ENCODE peak calls at places on chromosomes 6 and 20, in five cellular contexts. L is DND-41; W is body of pancreas; R is CD8-positive, alpha-beta T cell; B is GM06990. F is an unnamed sample. For H3K36me3, the result is how much of the 10 kb centered on the place peaks cover.

GRCh38 chr6:159107451-159108260 is 61.5 kb upstream of the FNDC1 start:
- DNase-seq in R (peak), B (peak), L (peak), W (no peak), F (no peak)

GRCh38 chr6:71489736-71490135 is 201.1 kb downstream of the OGFRL1 start:
- DNase-seq in B (no peak), L (no peak), R (no peak), W (no peak), F (no peak)

GRCh38 chr20:4099905-4100675 is 84.7 kb upstream of the RNF24 start:
- DNase-seq in B (no peak), W (no peak), L (no peak), R (no peak), F (no peak)

GRCh38 chr6:78020586-78020985 is 367.7 kb downstream of the MEI4 start:
- DNase-seq in W (peak), B (no peak), L (no peak), R (no peak), F (no peak)

GRCh38 chr6:87154641-87155271 is 609 bp upstream of the ZNF292 start:
- DNase-seq in L (peak), W (no peak), B (no peak), R (peak), F (no peak)

GRCh38 chr6:101302593-101302992 is 90.9 kb upstream of the GRIK2 start:
- DNase-seq in R (no peak), L (no peak), B (no peak), W (no peak), F (no peak)

GRCh38 chr6:152821525-152821924 is 70.9 kb downstream of the VIP start:
- DNase-seq in W (no peak), R (no peak), L (no peak), B (no peak), F (no peak)

GRCh38 chr6:158072083-158072721 is 90.5 kb downstream of the SYNJ2 start:
- DNase-seq in L (peak), R (peak), W (peak), B (no peak), F (peak)

GRCh38 chr6:167214216-167214615 is 56.4 kb upstream of the GPR31 start:
- DNase-seq in R (no peak), B (no peak), L (no peak), W (no peak), F (no peak)

GRCh38 chr6:57822896-57823358 is 505.5 kb downstream of the PRIM2 start:
- DNase-seq in W (no peak), B (no peak), L (no peak), R (no peak), F (no peak)

GRCh38 chr20:18805881-18806280 is 7.7 kb upstream of the SCP2D1 start:
- DNase-seq in L (no peak), W (no peak), R (no peak), B (no peak), F (peak)

GRCh38 chr6:155791186-155791585 is 335.5 kb upstream of the NOX3 start:
- DNase-seq in R (no peak), W (no peak), L (no peak), B (no peak), F (no peak)

GRCh38 chr6:109303647-109304283 is 78.5 kb downstream of the CD164 start:
- DNase-seq in W (peak), L (no peak), B (no peak), R (no peak), F (no peak)

GRCh38 chr20:36279776-36280175 is 26.4 kb upstream of the DLGAP4 start:
- DNase-seq in B (no peak), W (no peak), R (no peak), L (no peak), F (no peak)

GRCh38 chr6:6918216-6918983 is 189.4 kb upstream of the RREB1 start:
- DNase-seq in W (no peak), L (peak), R (peak), B (peak), F (no peak)

GRCh38 chr20:31564284-31564683 is 40.8 kb upstream of the ID1 start:
- DNase-seq in L (no peak), B (no peak), W (no peak), R (no peak), F (no peak)
- H3K36me3 ChIP-seq in L (half or more), B (under half), W (under half), R (under half), F (under half)

GRCh38 chr6:130274007-130274406 is 51.3 kb upstream of the SAMD3 start:
- DNase-seq in B (no peak), L (no peak), W (no peak), R (no peak), F (no peak)
- H3K36me3 ChIP-seq in B (under half), L (under half), W (under half), R (under half), F (under half)

DNA sequence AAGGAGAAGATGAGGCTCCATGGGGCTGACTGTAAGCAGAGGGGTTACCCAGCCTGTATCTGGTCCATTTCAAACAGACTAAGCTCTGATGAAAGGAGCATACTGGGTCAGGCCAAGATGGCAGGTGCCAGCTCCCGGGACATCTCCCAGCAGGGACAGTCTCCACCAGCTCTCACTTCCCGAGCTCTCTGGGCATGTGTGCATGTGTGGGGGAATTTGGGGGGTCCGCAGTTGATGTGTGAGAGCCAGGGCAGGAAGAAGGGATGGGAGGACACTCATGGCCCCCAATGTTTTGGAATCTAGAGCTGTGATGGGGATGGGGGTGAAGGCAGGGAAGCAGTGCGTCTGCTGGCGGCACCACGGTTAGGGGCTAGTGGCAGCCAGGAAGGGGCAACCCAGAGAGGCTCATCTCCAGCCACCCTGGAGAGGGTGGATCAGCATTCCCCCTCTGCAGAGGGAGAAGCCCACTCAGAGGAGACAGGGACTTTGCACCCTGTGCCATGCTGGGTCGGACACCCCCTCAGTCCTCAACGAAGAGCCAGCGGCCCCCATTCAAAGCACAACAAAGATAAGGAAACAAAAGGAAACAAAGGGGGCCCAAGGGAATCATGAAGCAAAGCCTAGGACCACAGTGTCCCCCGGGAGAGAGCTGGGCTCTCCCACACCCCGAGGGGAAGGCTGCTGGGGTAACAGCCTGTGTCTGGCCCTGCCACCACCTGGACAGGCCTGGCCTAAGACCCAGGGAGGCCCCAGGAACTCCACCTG is 52.4 kb downstream of the DSTN start:
- DNase-seq in R (no peak), W (peak), B (no peak), L (no peak), F (no peak)
- H3K36me3 ChIP-seq in R (under half), W (half or more), B (under half), L (half or more), F (half or more)

DNA sequence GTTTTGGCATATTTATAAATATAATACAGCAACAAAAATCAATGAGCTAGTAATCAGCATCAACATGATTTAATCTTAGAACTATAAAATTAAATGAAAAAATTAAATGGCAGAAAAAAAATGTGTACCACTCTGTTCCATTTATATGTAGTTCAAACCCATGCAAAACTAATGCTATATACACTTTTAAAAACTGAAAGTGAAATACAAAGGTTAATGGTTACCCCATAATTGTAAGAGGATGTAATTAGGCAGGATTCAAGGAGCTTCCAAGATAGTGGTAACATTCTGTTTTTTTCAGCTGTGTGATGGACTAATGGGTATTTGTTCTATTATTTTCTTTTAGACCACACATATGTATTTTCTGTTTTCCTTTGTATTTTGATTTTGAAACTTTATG is 492.1 kb downstream of the UTRN start:
- DNase-seq in W (no peak), B (no peak), L (no peak), R (no peak), F (no peak)
- H3K36me3 ChIP-seq in W (under half), B (under half), L (half or more), R (under half), F (under half)

GRCh38 chr20:56515657-56516381 is 8.7 kb upstream of the FAM209A start:
- DNase-seq in L (no peak), R (no peak), W (no peak), B (no peak), F (no peak)

GRCh38 chr20:56517641-56518040 is 6.9 kb upstream of the FAM209A start:
- DNase-seq in L (no peak), R (no peak), B (no peak), W (no peak), F (no peak)

GRCh38 chr20:56518126-56518525 is 6.4 kb upstream of the FAM209A start:
- DNase-seq in L (no peak), W (no peak), R (no peak), B (no peak), F (no peak)

GRCh38 chr20:56517211-56517610 is 7.3 kb upstream of the FAM209A start:
- DNase-seq in B (no peak), L (no peak), R (no peak), W (no peak), F (no peak)

DNA sequence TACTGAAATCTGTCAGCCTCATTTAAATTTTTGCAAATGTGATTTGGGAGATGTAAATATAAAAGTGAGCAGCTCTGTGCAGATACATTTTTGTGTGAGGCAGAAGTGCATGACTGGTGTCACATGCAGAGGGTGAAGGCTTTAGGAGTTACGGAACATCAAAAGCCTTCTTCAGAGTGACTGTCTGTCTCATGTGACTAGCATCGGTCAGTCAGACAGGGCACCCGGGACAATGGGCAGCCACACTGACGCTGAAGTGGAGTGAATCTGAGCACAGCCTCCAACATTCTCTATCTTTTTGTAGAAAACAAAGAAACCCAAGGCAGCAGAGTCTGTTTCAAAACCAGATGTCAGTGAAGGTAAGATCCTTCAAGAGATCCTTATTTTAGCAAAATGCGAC is 7.9 kb upstream of the FAM209A start:
- DNase-seq in W (no peak), L (no peak), B (no peak), R (no peak), F (no peak)
- H3K36me3 ChIP-seq in W (under half), L (half or more), B (under half), R (half or more), F (under half)

GRCh38 chr20:37296371-37296770 is 6.9 kb downstream of the MANBAL start:
- DNase-seq in W (no peak), B (no peak), L (no peak), R (no peak), F (no peak)
- H3K36me3 ChIP-seq in W (under half), B (under half), L (half or more), R (under half), F (under half)

DNA sequence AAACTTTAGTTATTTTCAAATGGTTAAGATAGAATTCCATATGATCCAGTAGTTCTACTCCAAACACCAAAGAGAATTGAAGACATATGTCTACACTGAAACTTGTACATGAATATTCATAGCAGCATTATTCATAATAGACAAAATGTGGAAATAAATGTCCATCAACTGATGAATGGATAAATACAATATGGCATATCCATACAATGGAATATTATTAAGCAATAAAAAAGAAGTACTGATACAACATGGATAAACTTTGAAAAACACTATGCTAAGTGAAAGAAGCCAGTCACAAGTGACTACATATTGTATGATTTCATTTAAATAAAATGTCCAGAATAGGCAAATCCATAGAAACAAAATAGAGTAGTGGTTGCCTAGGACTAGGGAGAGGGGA is 33.6 kb upstream of the TRAF3IP2 start:
- DNase-seq in L (no peak), B (no peak), R (no peak), W (no peak), F (no peak)
- H3K36me3 ChIP-seq in L (under half), B (under half), R (under half), W (under half), F (under half)

F was measured in naive thymus-derived CD4-positive, alpha-beta T cell.